ENCODE peak calls at places on chromosomes 11 and 22, in five cellular contexts. One of them, this sample, is unnamed.

GRCh38 chr11:116108161-116108560 is 603.9 kb upstream of the CADM1 start:
- DNase-seq in H1: no peak
- DNase-seq in body of pancreas: no peak
- DNase-seq in stomach: no peak
- DNase-seq in transverse colon: no peak
- DNase-seq in this sample: no peak

GRCh38 chr11:27795955-27796861 is 96.0 kb upstream of the BDNF start:
- DNase-seq in transverse colon: peak
- DNase-seq in body of pancreas: no peak
- DNase-seq in H1: peak
- DNase-seq in stomach: peak
- DNase-seq in this sample: peak

GRCh38 chr11:1073261-1073724 is 1.4 kb upstream of the MUC2 start:
- DNase-seq in stomach: peak
- DNase-seq in transverse colon: peak
- DNase-seq in body of pancreas: peak
- DNase-seq in H1: no peak
- DNase-seq in this sample: no peak

GRCh38 chr11:10550988-10551657 is 10.1 kb upstream of the RNF141 start:
- DNase-seq in transverse colon: no peak
- DNase-seq in H1: no peak
- DNase-seq in stomach: no peak
- DNase-seq in body of pancreas: no peak
- DNase-seq in this sample: no peak

GRCh38 chr22:20996031-20996410 is 5.9 kb downstream of the THAP7 start:
- DNase-seq in H1: no peak
- DNase-seq in body of pancreas: no peak
- DNase-seq in transverse colon: no peak
- DNase-seq in stomach: no peak
- DNase-seq in this sample: no peak

GRCh38 chr11:8826145-8826786 is 84.7 kb upstream of the AKIP1 start:
- DNase-seq in stomach: no peak
- DNase-seq in transverse colon: no peak
- DNase-seq in body of pancreas: no peak
- DNase-seq in H1: no peak
- DNase-seq in this sample: no peak

GRCh38 chr22:27297125-27297524 is 504.4 kb downstream of the MN1 start:
- DNase-seq in stomach: no peak
- DNase-seq in H1: no peak
- DNase-seq in transverse colon: no peak
- DNase-seq in body of pancreas: no peak
- DNase-seq in this sample: no peak

GRCh38 chr22:45450931-45451651 is 37.6 kb downstream of the RIBC2 start:
- DNase-seq in transverse colon: no peak
- DNase-seq in H1: no peak
- DNase-seq in stomach: no peak
- DNase-seq in body of pancreas: no peak
- DNase-seq in this sample: no peak

GRCh38 chr11:75072582-75072981 is 24.1 kb downstream of the OR2AT4 start:
- DNase-seq in H1: no peak
- DNase-seq in stomach: no peak
- DNase-seq in body of pancreas: no peak
- DNase-seq in transverse colon: no peak
- DNase-seq in this sample: no peak

GRCh38 chr11:19573666-19574065 is 139.0 kb upstream of the NAV2 start:
- DNase-seq in H1: no peak
- DNase-seq in stomach: no peak
- DNase-seq in body of pancreas: peak
- DNase-seq in transverse colon: no peak
- DNase-seq in this sample: peak

GRCh38 chr11:65014146-65014960 is at the start of gene ARL2:
- DNase-seq in transverse colon: no peak
- DNase-seq in H1: no peak
- DNase-seq in stomach: peak
- DNase-seq in body of pancreas: no peak
- DNase-seq in this sample: no peak

GRCh38 chr11:21723681-21724080 is 469.2 kb upstream of the ANO5 start:
- DNase-seq in body of pancreas: no peak
- DNase-seq in transverse colon: no peak
- DNase-seq in stomach: no peak
- DNase-seq in H1: no peak
- DNase-seq in this sample: no peak

GRCh38 chr11:72812968-72813739 is 1.1 kb upstream of the ATG16L2 start:
- DNase-seq in stomach: peak
- DNase-seq in transverse colon: peak
- DNase-seq in body of pancreas: peak
- DNase-seq in H1: no peak
- DNase-seq in this sample: peak

GRCh38 chr11:89347071-89347470 is 144.1 kb downstream of the NOX4 start:
- DNase-seq in H1: no peak
- DNase-seq in transverse colon: no peak
- DNase-seq in stomach: no peak
- DNase-seq in body of pancreas: no peak
- DNase-seq in this sample: no peak

GRCh38 chr22:46845281-46846153 is 83.1 kb downstream of the TBC1D22A start:
- DNase-seq in stomach: no peak
- DNase-seq in H1: no peak
- DNase-seq in transverse colon: no peak
- DNase-seq in body of pancreas: no peak
- DNase-seq in this sample: no peak

GRCh38 chr22:37068859-37069258 is 17.3 kb downstream of the KCTD17 start:
- DNase-seq in body of pancreas: no peak
- DNase-seq in H1: peak
- DNase-seq in stomach: no peak
- DNase-seq in transverse colon: no peak
- DNase-seq in this sample: no peak

GRCh38 chr22:25698461-25698860 is 43.5 kb upstream of the MYO18B start:
- DNase-seq in transverse colon: no peak
- DNase-seq in stomach: no peak
- DNase-seq in body of pancreas: no peak
- DNase-seq in H1: no peak
- DNase-seq in this sample: no peak

GRCh38 chr22:31327786-31328544 is 18.2 kb downstream of the PATZ1 start:
- DNase-seq in stomach: no peak
- DNase-seq in body of pancreas: no peak
- DNase-seq in H1: no peak
- DNase-seq in transverse colon: no peak
- DNase-seq in this sample: no peak

GRCh38 chr22:48760481-48761238 is 1067.0 kb downstream of the BRD1 start:
- DNase-seq in transverse colon: no peak
- DNase-seq in H1: no peak
- DNase-seq in body of pancreas: no peak
- DNase-seq in stomach: peak
- DNase-seq in this sample: no peak

GRCh38 chr11:133922078-133922870 is 34.5 kb downstream of the IGSF9B start:
- DNase-seq in body of pancreas: no peak
- DNase-seq in stomach: no peak
- DNase-seq in H1: no peak
- DNase-seq in transverse colon: no peak
- DNase-seq in this sample: no peak

GRCh38 chr11:40825435-40825834 is 634.0 kb downstream of the LRRC4C start:
- DNase-seq in stomach: no peak
- DNase-seq in body of pancreas: no peak
- DNase-seq in H1: no peak
- DNase-seq in transverse colon: no peak
- DNase-seq in this sample: no peak

GRCh38 chr22:47168441-47168840 is 406.0 kb downstream of the TBC1D22A start:
- DNase-seq in transverse colon: peak
- DNase-seq in body of pancreas: no peak
- DNase-seq in H1: no peak
- DNase-seq in stomach: peak
- DNase-seq in this sample: no peak

GRCh38 chr11:61145228-61146005 is 15.8 kb downstream of the VPS37C start:
- DNase-seq in stomach: no peak
- DNase-seq in body of pancreas: no peak
- DNase-seq in transverse colon: no peak
- DNase-seq in H1: no peak
- DNase-seq in this sample: no peak

GRCh38 chr11:128948583-128948982 is 5.9 kb upstream of the TP53AIP1 start:
- DNase-seq in H1: no peak
- DNase-seq in stomach: no peak
- DNase-seq in transverse colon: no peak
- DNase-seq in body of pancreas: no peak
- DNase-seq in this sample: no peak
- TF ChIP-seq CTCF in H1: peak
- TF ChIP-seq CTCF in stomach: no peak
- TF ChIP-seq CTCF in transverse colon: no peak
- TF ChIP-seq CTCF in body of pancreas: no peak
- TF ChIP-seq CTCF in this sample: no peak

GRCh38 chr22:38681784-38682335 is at the start of gene TOMM22:
- DNase-seq in transverse colon: peak
- DNase-seq in body of pancreas: peak
- DNase-seq in H1: peak
- DNase-seq in stomach: peak
- DNase-seq in this sample: peak
- TF ChIP-seq POLR2A in transverse colon: peak
- TF ChIP-seq POLR2A in body of pancreas: peak
- TF ChIP-seq POLR2A in H1: peak
- TF ChIP-seq POLR2A in stomach: no peak
- TF ChIP-seq POLR2A in this sample: no peak

DNA sequence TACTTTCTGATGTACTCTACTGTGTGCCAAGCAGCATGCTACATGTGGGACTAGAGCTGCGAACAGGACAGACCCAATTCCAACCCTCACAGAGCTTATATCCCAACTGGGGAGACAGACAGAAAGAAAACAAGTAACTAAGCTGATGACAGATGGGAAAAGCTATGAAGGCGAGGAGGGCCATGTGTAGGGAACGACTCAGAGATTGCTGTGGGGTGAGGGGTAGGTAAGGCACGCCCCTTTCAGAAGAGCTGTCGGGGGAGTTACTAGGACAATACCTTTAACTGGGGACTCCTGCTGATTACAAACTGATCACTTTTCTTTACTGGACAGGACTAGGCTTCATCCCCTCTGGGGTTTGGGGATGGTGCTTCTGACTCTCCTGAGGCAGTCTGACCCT is 48.9 kb downstream of the ST3GAL4 start:
- DNase-seq in body of pancreas: no peak
- DNase-seq in transverse colon: no peak
- DNase-seq in stomach: no peak
- DNase-seq in H1: no peak
- DNase-seq in this sample: no peak
- TF ChIP-seq CTCF in body of pancreas: no peak
- TF ChIP-seq CTCF in transverse colon: no peak
- TF ChIP-seq CTCF in stomach: no peak
- TF ChIP-seq CTCF in H1: no peak
- TF ChIP-seq CTCF in this sample: no peak

DNA sequence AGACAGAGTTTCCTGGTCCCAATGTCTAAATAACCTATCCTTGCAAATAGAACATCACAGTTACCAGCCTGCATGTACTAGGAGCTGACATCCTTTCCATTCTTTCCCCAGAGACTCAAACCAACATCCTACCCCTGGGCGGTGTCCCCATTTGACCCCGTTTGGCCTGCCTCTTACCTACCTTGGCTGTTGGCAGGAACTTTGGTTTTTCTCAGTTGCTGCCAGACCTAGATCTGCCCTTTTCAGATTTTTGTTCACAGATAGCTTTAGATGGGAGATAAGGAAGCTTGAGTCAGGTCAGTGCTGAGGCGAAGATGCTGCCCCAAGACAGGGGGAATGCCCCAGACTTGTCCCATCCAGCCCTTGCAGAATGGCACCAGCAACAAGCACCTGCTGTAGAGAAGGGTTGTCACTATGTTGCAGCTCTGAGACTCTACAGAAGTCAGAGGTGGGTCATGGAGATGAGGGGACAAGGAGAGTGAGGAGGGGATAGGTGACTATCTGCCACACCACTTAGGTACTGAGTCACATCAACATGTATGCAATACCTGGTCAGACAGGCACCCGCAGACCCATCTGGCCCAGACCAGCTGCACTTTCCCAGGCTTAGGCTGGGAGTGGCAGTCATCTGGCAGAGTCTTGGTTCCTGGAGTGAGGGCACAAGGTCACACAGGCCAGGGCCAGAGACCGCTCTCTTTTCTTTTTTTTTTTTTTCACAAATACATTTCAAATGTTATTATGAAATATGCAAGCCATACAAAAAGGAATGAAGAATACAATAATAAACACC is 61.5 kb upstream of the POU2AF1 start:
- DNase-seq in transverse colon: no peak
- DNase-seq in stomach: no peak
- DNase-seq in body of pancreas: peak
- DNase-seq in H1: no peak
- DNase-seq in this sample: no peak
- TF ChIP-seq POLR2A in transverse colon: no peak
- TF ChIP-seq POLR2A in stomach: no peak
- TF ChIP-seq POLR2A in body of pancreas: no peak
- TF ChIP-seq POLR2A in H1: no peak
- TF ChIP-seq POLR2A in this sample: no peak

DNA sequence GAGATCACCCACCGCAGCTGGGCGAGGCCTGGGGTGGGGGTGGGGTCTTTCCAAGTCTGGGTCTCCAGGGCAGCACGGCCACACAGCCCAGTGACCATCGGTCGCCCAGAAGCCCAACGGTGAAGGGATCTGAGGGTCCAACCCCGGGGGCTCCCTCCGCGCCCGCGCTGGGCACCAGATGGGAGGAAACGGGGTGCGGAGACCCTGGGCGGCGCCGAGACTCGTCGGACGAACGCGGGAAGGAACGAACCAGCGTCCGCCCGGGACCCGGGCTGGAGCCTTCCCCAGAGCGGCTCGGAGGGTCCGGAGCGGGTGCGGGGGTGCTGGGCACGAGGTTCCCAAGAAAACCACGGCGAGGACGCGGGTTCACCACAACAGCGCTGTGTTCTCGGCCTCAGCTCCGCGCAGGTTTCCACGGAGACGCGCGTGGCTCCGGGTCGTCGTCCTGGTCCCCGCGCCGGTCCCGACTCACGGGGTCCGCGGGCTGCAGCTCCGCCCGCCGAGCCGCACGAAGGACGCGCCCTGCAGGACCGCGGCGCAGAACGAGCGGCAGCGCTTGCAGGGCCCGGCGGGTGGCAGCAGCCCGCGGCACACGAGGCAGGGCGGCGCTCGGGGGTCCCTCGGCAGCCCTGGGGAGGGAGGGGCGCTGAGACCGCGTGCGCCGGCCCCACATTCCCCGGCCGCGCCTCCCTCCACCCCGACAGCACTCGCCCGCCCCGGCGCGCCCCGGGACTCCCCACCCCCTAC is 2.3 kb upstream of the IL17REL start:
- DNase-seq in transverse colon: peak
- DNase-seq in body of pancreas: peak
- DNase-seq in stomach: no peak
- DNase-seq in H1: no peak
- DNase-seq in this sample: no peak
- TF ChIP-seq CTCF in transverse colon: no peak
- TF ChIP-seq CTCF in body of pancreas: no peak
- TF ChIP-seq CTCF in stomach: no peak
- TF ChIP-seq CTCF in H1: no peak
- TF ChIP-seq CTCF in this sample: no peak